ENCODE peak calls at places on chromosomes 4 and X, in seven cellular contexts. D is fibroblast of mammary gland, A is esophagus squamous epithelium, N is lower lobe of right lung, G is colonic mucosa, F is cardiac fibroblast, O is cardiac muscle cell. W is an unnamed sample.

GRCh38 chr4:104394409-104394813 is 100.3 kb downstream of the CXXC4 start:
- DNase-seq in N (peak), O (no peak), D (no peak), A (no peak), F (no peak), G (no peak), W (no peak)

GRCh38 chrX:138885886-138886285 is 174.4 kb upstream of the FGF13 start:
- DNase-seq in A (no peak), N (no peak), F (no peak), D (peak), G (no peak), O (no peak), W (peak)

GRCh38 chr4:6134612-6135220 is 65.6 kb downstream of the JAKMIP1 start:
- DNase-seq in F (no peak), A (no peak), O (no peak), D (no peak), G (no peak), N (no peak), W (no peak)

GRCh38 chr4:94525993-94526740 is 74.4 kb downstream of the PDLIM5 start:
- DNase-seq in G (no peak), A (no peak), D (peak), O (peak), N (no peak), F (peak), W (peak)

GRCh38 chr4:2743518-2744445 is 12.4 kb downstream of the TNIP2 start:
- DNase-seq in O (no peak), G (peak), D (no peak), F (no peak), A (no peak), N (peak), W (no peak)

GRCh38 chr4:186554890-186555827 is at the start of gene MTNR1A:
- DNase-seq in O (peak), A (no peak), D (no peak), G (peak), N (no peak), F (no peak), W (no peak)

GRCh38 chr4:99653921-99654890 is 3.4 kb downstream of the C4orf54 start:
- DNase-seq in G (no peak), N (no peak), A (no peak), O (no peak), F (no peak), D (no peak), W (no peak)

GRCh38 chrX:13153796-13154195 is 109.4 kb upstream of the FAM9C start:
- DNase-seq in O (no peak), N (no peak), D (peak), A (no peak), F (no peak), G (no peak), W (peak)

GRCh38 chrX:117972681-117973080 is 143.9 kb downstream of the KLHL13 start:
- DNase-seq in N (no peak), F (no peak), A (no peak), O (no peak), G (no peak), D (no peak), W (no peak)

GRCh38 chr4:162959056-162959455 is 207.6 kb downstream of the NAF1 start:
- DNase-seq in O (peak), F (peak), D (no peak), A (no peak), N (no peak), G (no peak), W (no peak)

GRCh38 chr4:121217385-121217784 is 53.3 kb upstream of the TNIP3 start:
- DNase-seq in F (peak), G (no peak), D (peak), O (peak), A (no peak), N (no peak), W (peak)

GRCh38 chr4:17094811-17095210 is 196.4 kb upstream of the LDB2 start:
- DNase-seq in G (no peak), D (no peak), O (peak), A (no peak), N (no peak), F (peak), W (peak)

GRCh38 chr4:23921993-23922392 is 32.1 kb upstream of the PPARGC1A start:
- DNase-seq in O (no peak), N (no peak), F (no peak), D (no peak), A (no peak), G (no peak), W (no peak)

GRCh38 chr4:25862411-25863346 is at the start of gene SEL1L3:
- DNase-seq in D (no peak), F (peak), N (peak), A (no peak), O (peak), G (peak), W (no peak)

GRCh38 chr4:176790398-176790797 is 2.3 kb downstream of the VEGFC start:
- DNase-seq in F (no peak), A (no peak), O (no peak), G (no peak), N (no peak), D (no peak), W (peak)
- H3K4me3 ChIP-seq in F (no peak), A (peak), O (no peak), G (no peak), N (peak), D (peak), W (peak)

GRCh38 chrX:38854305-38854704 is 53.0 kb downstream of the MID1IP1 start:
- DNase-seq in N (no peak), O (no peak), F (no peak), D (no peak), A (no peak), G (no peak), W (no peak)
- TF ChIP-seq CTCF in N (no peak), O (no peak), F (no peak), D (no peak), A (no peak), G (no peak), W (no peak)

DNA sequence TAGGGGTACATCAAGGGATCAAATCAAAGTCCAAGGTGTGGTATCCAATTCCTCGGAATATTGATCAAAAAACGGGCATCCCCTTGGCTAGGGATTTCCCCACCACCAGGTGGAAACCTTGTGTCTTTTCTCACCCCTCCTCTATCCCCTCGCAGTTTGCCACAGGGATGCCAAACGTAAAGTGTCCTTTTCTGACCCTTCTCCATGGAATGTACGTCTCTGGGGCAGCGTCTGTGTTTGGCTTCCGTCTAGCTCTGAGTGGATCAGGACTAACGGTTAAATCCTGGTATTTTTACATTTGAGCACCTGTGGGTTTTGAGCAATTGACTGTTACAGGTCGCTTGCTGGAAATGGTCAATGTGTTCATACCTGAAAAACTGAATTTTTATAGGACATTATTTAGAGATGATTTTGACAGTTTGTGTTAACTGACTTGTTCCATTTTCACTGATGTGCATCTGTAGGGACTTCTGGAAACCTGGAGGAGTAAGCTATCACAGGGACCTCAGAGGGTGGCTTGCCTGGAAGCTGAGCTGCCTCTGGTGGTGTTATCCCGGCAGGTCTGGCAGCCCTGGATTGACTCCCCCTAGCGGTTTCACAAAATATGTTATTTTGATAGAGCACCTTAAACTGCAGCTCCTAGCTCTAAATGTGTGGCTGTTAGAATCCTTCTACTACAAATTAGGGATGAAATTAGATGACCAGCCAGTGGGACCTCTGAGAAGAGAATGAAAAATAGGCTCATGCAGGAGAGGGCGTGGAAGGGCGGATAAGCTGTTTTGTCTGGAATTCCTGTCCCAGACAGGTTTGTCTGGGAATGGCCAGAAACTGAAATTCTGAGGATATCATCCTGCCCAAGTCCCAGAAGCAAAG is 8.8 kb upstream of the MGST2 start:
- DNase-seq in N (peak), A (no peak), D (peak), F (peak), O (peak), G (peak), W (peak)
- H3K4me3 ChIP-seq in N (no peak), A (peak), D (peak), F (no peak), O (no peak), G (no peak), W (no peak)

GRCh38 chr4:185304944-185305690 is 90.6 kb downstream of the LRP2BP start:
- DNase-seq in O (peak), F (peak), D (peak), N (peak), G (no peak), A (no peak), W (no peak)
- TF ChIP-seq CTCF in O (peak), F (peak), D (peak), N (peak), G (no peak), A (no peak), W (peak)

GRCh38 chr4:140054861-140055260 is 99.1 kb downstream of the MAML3 start:
- DNase-seq in A (no peak), G (no peak), O (no peak), D (no peak), N (no peak), F (no peak), W (no peak)
- H3K4me3 ChIP-seq in A (no peak), G (no peak), O (no peak), D (no peak), N (no peak), F (no peak), W (no peak)

GRCh38 chr4:112604590-112604989 is 32.1 kb downstream of the ZGRF1 start:
- DNase-seq in O (peak), A (no peak), D (peak), F (peak), N (no peak), G (peak), W (peak)
- TF ChIP-seq CTCF in O (peak), A (peak), D (peak), F (peak), N (peak), G (peak), W (peak)